ENCODE peak calls at places on chromosomes 2 and 18, in four cellular contexts. K is PC-3; R is fibroblast of pulmonary artery; Y is CD8-positive, alpha-beta T cell. W is an unnamed sample.

GRCh38 chr2:234691968-234692955 is 195.4 kb upstream of the ARL4C start:
- DNase-seq in R (no peak), Y (no peak), K (no peak), W (peak)

GRCh38 chr2:161044095-161044874 is 115.9 kb upstream of the TANK start:
- DNase-seq in Y (no peak), K (peak), R (peak), W (no peak)

GRCh38 chr2:144217853-144218633 is 301.9 kb downstream of the ZEB2 start:
- DNase-seq in K (peak), R (no peak), Y (no peak), W (no peak)

GRCh38 chr18:57334383-57334782 is 18.0 kb upstream of the ST8SIA3 start:
- DNase-seq in R (no peak), Y (no peak), K (no peak), W (no peak)

GRCh38 chr18:3508576-3509559 is 58.9 kb downstream of the TGIF1 start:
- DNase-seq in Y (no peak), K (no peak), R (no peak), W (no peak)

GRCh38 chr2:11288431-11288830 is 56.0 kb downstream of the ROCK2 start:
- DNase-seq in R (no peak), Y (no peak), K (no peak), W (peak)

GRCh38 chr2:111049792-111050640 is 70.7 kb upstream of the BCL2L11 start:
- DNase-seq in R (peak), Y (no peak), K (no peak), W (peak)

GRCh38 chr2:289362-290089 is 1.6 kb upstream of the ALKAL2 start:
- DNase-seq in R (peak), Y (no peak), K (peak), W (peak)

GRCh38 chr2:132757002-132757598 is 87.1 kb upstream of the LYPD1 start:
- DNase-seq in R (no peak), K (no peak), Y (no peak), W (no peak)

GRCh38 chr2:224162122-224162521 is 123.0 kb upstream of the SERPINE2 start:
- DNase-seq in R (peak), Y (no peak), K (peak), W (no peak)

GRCh38 chr2:42195559-42195958 is 26.4 kb downstream of the EML4 start:
- DNase-seq in K (peak), Y (no peak), R (peak), W (peak)

GRCh38 chr2:219369447-219369861 is 18.3 kb downstream of the DNPEP start:
- DNase-seq in K (peak), R (peak), Y (no peak), W (peak)

GRCh38 chr18:34626404-34627137 is 83.5 kb upstream of the DTNA start:
- DNase-seq in R (no peak), K (no peak), Y (no peak), W (peak)

GRCh38 chr2:44291281-44292248 is 16.3 kb downstream of the SLC3A1 start:
- DNase-seq in R (peak), K (peak), Y (no peak), W (peak)

GRCh38 chr2:6184532-6185302 is 492.5 kb downstream of the SOX11 start:
- DNase-seq in Y (no peak), K (no peak), R (peak), W (no peak)
- H3K4me3 ChIP-seq in Y (no peak), K (no peak), R (no peak), W (no peak)

GRCh38 chr2:48072556-48072955 is 166.3 kb upstream of the FBXO11 start:
- DNase-seq in K (no peak), Y (no peak), R (no peak), W (no peak)

GRCh38 chr2:48065971-48066370 is 159.7 kb upstream of the FBXO11 start:
- DNase-seq in K (no peak), Y (no peak), R (no peak), W (no peak)

GRCh38 chr2:48065096-48065495 is 158.8 kb upstream of the FBXO11 start:
- DNase-seq in Y (no peak), K (no peak), R (no peak), W (no peak)

GRCh38 chr2:48070415-48070814 is 164.1 kb upstream of the FBXO11 start:
- DNase-seq in K (no peak), R (no peak), Y (no peak), W (no peak)
- H3K4me3 ChIP-seq in K (no peak), R (no peak), Y (no peak), W (no peak)

GRCh38 chr2:118855451-118856279 is 8.2 kb upstream of the EN1 start:
- DNase-seq in Y (peak), K (peak), R (peak), W (peak)
- H3K4me3 ChIP-seq in Y (peak), K (peak), R (no peak), W (no peak)

DNA sequence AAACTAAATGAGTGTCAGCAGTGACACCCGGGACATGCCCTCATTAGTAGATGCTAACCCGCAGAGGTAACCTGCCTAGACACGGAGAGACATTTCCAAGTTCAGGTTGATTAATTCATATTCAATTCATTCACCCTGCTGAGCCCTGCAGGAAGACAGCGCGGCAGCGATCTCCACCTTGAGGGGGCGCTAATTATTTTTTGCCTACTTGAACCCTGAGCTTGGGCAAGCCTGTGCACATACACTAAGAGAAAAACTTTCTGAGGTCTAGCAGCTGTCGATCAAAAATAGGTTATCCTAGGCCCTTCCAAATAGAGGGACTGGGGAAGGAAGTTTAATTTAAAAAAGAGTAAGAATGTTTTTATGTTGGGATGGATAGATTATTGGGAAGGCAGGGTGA is 1.3 kb upstream of the LYPD6 start:
- DNase-seq in K (peak), R (no peak), Y (no peak), W (peak)
- H3K4me3 ChIP-seq in K (peak), R (no peak), Y (no peak), W (no peak)

GRCh38 chr18:13836559-13836958 is 12.6 kb downstream of the MC5R start:
- DNase-seq in K (no peak), R (no peak), Y (no peak), W (no peak)
- H3K4me3 ChIP-seq in K (no peak), R (no peak), Y (no peak), W (no peak)

GRCh38 chr2:207771421-207771820 is 1.7 kb upstream of the FZD5 start:
- DNase-seq in Y (no peak), R (no peak), K (no peak), W (no peak)
- H3K4me3 ChIP-seq in Y (no peak), R (no peak), K (no peak), W (no peak)

GRCh38 chr2:176100547-176101140 is 1.0 kb downstream of the HOXD12 start:
- DNase-seq in K (no peak), R (no peak), Y (no peak), W (no peak)
- H3K4me3 ChIP-seq in K (no peak), R (no peak), Y (no peak), W (no peak)

GRCh38 chr2:230657462-230657861 is 55.2 kb upstream of the CAB39 start:
- DNase-seq in Y (no peak), K (no peak), R (no peak), W (no peak)

GRCh38 chr2:230658577-230658876 is 54.1 kb upstream of the CAB39 start:
- DNase-seq in R (no peak), K (no peak), Y (no peak), W (no peak)

GRCh38 chr2:230657906-230658305 is 54.7 kb upstream of the CAB39 start:
- DNase-seq in K (no peak), Y (no peak), R (no peak), W (no peak)

GRCh38 chr2:230660294-230661060 is 52.2 kb upstream of the CAB39 start:
- DNase-seq in Y (peak), R (no peak), K (no peak), W (no peak)

GRCh38 chr2:230658877-230659652 is 53.6 kb upstream of the CAB39 start:
- DNase-seq in R (no peak), K (no peak), Y (no peak), W (no peak)
- H3K4me3 ChIP-seq in R (no peak), K (no peak), Y (peak), W (no peak)

GRCh38 chr2:61970807-61971556 is 65.5 kb downstream of the COMMD1 start:
- DNase-seq in R (peak), K (no peak), Y (no peak), W (no peak)
- H3K4me3 ChIP-seq in R (no peak), K (no peak), Y (no peak), W (no peak)